ENCODE peak calls at places on chromosome 9, in eight cellular contexts. A, D, S, E, V, N, I and Y are unnamed samples.

GRCh38 chr9:84296146-84296843 is 44.3 kb downstream of the SLC28A3 start:
- DNase-seq in N (peak; percentile 15), I (peak; percentile 49), S (no peak), A (no peak), E (peak; percentile 39), D (no peak), V (no peak), Y (no peak)

GRCh38 chr9:92180669-92181181 is 65.5 kb upstream of the SPTLC1 start:
- DNase-seq in D (peak; percentile 64), A (no peak), V (no peak), I (peak; percentile 58), E (peak; percentile 87), S (no peak), N (no peak), Y (no peak)

GRCh38 chr9:3825724-3826123 is 299.9 kb upstream of the RFX3 start:
- DNase-seq in D (no peak), E (no peak), S (no peak), A (no peak), I (no peak), V (no peak), N (no peak), Y (no peak)

GRCh38 chr9:13149454-13149853 is 130.0 kb downstream of the MPDZ start:
- DNase-seq in V (no peak), S (no peak), I (no peak), N (no peak), D (no peak), A (peak; percentile 23), E (no peak), Y (no peak)

GRCh38 chr9:8365029-8365428 is 565.5 kb upstream of the DMAC1 start:
- DNase-seq in A (no peak), S (no peak), D (no peak), E (peak; percentile 79), N (no peak), I (peak; percentile 76), V (no peak), Y (no peak)

GRCh38 chr9:91758491-91758981 is 191.5 kb downstream of the ROR2 start:
- DNase-seq in V (no peak), D (no peak), N (peak; percentile 55), A (no peak), E (peak; percentile 72), S (no peak), I (peak; percentile 56), Y (peak; percentile 69)

GRCh38 chr9:105973811-105974407 is 279.6 kb downstream of the TMEM38B start:
- DNase-seq in V (no peak), E (no peak), S (no peak), N (no peak), A (no peak), I (no peak), D (no peak), Y (no peak)

GRCh38 chr9:20312732-20313131 is 309.6 kb downstream of the MLLT3 start:
- DNase-seq in S (no peak), V (no peak), A (no peak), I (peak; percentile 9), N (peak; percentile 23), D (no peak), E (peak; percentile 28), Y (no peak)

GRCh38 chr9:76835571-76836283 is 70.2 kb downstream of the PRUNE2 start:
- DNase-seq in V (no peak), A (no peak), I (peak; percentile 95), E (peak; percentile 96), D (peak; percentile 71), S (no peak), N (peak; percentile 6), Y (no peak)

GRCh38 chr9:129550199-129550839 is 70.6 kb downstream of the C9orf50 start:
- DNase-seq in N (peak; percentile 55), I (peak; percentile 78), E (peak; percentile 77), V (peak; percentile 86), D (peak; percentile 17), A (peak; percentile 86), S (peak; percentile 96), Y (peak; percentile 69)

GRCh38 chr9:72856985-72857631 is 95.7 kb downstream of the ALDH1A1 start:
- DNase-seq in A (no peak), S (no peak), V (no peak), E (peak; percentile 77), N (peak; percentile 92), D (peak; percentile 41), I (peak; percentile 85), Y (no peak)

GRCh38 chr9:2242778-2243395 is 227.7 kb downstream of the SMARCA2 start:
- DNase-seq in E (no peak), D (no peak), I (peak; percentile 29), A (no peak), N (no peak), S (no peak), V (no peak), Y (no peak)

GRCh38 chr9:84140535-84141101 is 160.0 kb downstream of the RMI1 start:
- DNase-seq in N (no peak), I (peak; percentile 27), A (no peak), D (no peak), S (peak; percentile 70), V (no peak), E (peak; percentile 43), Y (peak; percentile 43)

GRCh38 chr9:127904518-127904887 is 5.1 kb upstream of the ST6GALNAC6 start:
- DNase-seq in I (no peak), E (no peak), D (no peak), V (peak; percentile 67), N (no peak), A (no peak), S (peak; percentile 94), Y (peak; percentile 70)

DNA sequence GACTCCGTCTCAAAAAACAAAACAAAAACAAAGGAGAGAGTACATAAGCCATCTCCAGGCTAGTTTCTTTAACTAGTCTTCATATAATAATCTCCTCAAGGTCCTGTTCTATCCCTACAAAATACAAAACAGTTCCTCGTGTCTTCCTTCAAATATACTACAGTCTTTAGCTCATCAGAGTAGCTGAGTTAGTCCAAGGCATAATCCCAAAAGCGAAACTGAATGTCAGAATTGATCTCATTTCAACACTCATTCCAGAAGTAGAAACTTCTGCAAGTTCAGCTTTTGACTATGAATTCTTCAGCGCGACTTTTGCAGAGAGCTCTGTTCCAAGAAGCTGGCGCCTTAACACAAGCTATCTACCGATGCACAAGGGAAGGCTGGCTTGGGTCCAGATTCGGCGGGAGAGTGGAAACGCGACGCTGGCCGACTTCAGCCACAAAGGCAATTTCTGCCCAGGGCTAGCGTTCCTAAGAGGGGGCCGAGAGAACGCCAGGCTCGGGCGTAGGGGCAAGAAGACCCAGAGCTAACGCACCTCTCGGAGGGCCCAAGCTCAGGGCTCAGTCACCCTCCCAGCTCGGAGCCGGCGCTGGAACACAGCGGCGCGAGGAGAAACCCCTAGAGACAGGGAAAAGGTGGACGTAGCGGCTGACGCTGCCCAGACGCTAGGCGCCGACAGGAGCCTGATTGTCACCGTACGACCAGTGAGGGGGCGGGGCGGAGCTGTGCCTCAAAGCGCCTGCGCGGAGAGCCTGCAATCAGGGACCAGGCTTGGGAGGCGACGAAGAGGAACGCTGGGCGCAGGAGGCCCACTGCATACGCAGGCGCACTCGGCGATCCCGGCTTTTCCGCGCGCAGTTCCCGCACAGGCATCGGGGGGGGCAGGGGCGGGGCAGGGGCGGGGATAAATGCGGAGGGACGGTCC is 469 bp upstream of the HSDL2 start:
- DNase-seq in N (peak; percentile 99), S (peak; percentile 100), V (peak; percentile 100), E (peak; percentile 98), D (peak; percentile 86), I (peak; percentile 98), A (peak; percentile 100), Y (peak; percentile 98)
- TF ChIP-seq CTCF in N (no peak), S (no peak), V (no peak), E (no peak), D (peak; percentile 2), I (no peak), A (no peak), Y (no peak)

GRCh38 chr9:89639961-89640360 is 35.1 kb downstream of the GADD45G start:
- DNase-seq in V (no peak), E (no peak), N (no peak), S (peak; percentile 51), A (no peak), I (no peak), D (no peak), Y (no peak)

GRCh38 chr9:89640391-89640790 is 35.6 kb downstream of the GADD45G start:
- DNase-seq in E (no peak), D (no peak), S (peak; percentile 41), N (no peak), I (no peak), V (no peak), A (peak; percentile 34), Y (no peak)

GRCh38 chr9:89641980-89642379 is 37.2 kb downstream of the GADD45G start:
- DNase-seq in I (no peak), A (no peak), S (no peak), V (no peak), D (no peak), E (no peak), N (no peak), Y (no peak)

GRCh38 chr9:89640801-89641200 is 36.0 kb downstream of the GADD45G start:
- DNase-seq in E (no peak), I (no peak), D (no peak), V (no peak), S (no peak), N (no peak), A (no peak), Y (no peak)

GRCh38 chr9:89642789-89643188 is 38.0 kb downstream of the GADD45G start:
- DNase-seq in D (no peak), S (peak; percentile 36), V (no peak), A (no peak), I (no peak), E (no peak), N (no peak), Y (no peak)
- TF ChIP-seq CTCF in D (no peak), S (no peak), V (no peak), A (no peak), I (no peak), E (no peak), N (no peak), Y (no peak)

GRCh38 chr9:73916016-73916673 is 581.0 kb upstream of the RORB start:
- DNase-seq in E (no peak), S (no peak), I (peak; percentile 18), N (peak; percentile 19), D (no peak), A (no peak), V (no peak), Y (no peak)
- TF ChIP-seq CTCF in E (no peak), S (no peak), I (no peak), N (no peak), D (no peak), A (no peak), V (no peak), Y (no peak)

GRCh38 chr9:99189186-99189585 is 32.6 kb downstream of the ALG2 start:
- DNase-seq in V (no peak), E (no peak), N (no peak), A (no peak), S (no peak), D (no peak), I (no peak), Y (no peak)

GRCh38 chr9:99193466-99193821 is 28.3 kb downstream of the ALG2 start:
- DNase-seq in I (no peak), D (no peak), S (no peak), N (no peak), V (no peak), E (no peak), A (no peak), Y (no peak)

GRCh38 chr9:99190597-99191283 is 31.0 kb downstream of the ALG2 start:
- DNase-seq in N (no peak), I (no peak), S (no peak), D (no peak), V (no peak), A (no peak), E (no peak), Y (no peak)

GRCh38 chr9:99189887-99190596 is 31.7 kb downstream of the ALG2 start:
- DNase-seq in N (no peak), A (no peak), E (peak; percentile 56), V (no peak), D (no peak), S (no peak), I (no peak), Y (no peak)

GRCh38 chr9:99192786-99193465 is 28.8 kb downstream of the ALG2 start:
- DNase-seq in S (no peak), I (peak; percentile 25), E (peak; percentile 49), V (no peak), D (no peak), N (peak; percentile 18), A (no peak), Y (no peak)
- TF ChIP-seq CTCF in S (no peak), I (peak; percentile 44), E (peak; percentile 51), V (no peak), D (no peak), N (no peak), A (no peak), Y (no peak)